ENCODE peak calls at places on chromosomes 13 and 19, in seven cellular contexts. One of them, this sample, is unnamed. For H3K4me1 and H3K27me3, the result is how much of the 10 kb centered on the place peaks cover.

GRCh38 chr19:22882797-22883196 is 50.7 kb downstream of the ZNF723 start:
- DNase-seq in IMR-90: peak
- DNase-seq in psoas muscle: no peak
- DNase-seq in esophagus squamous epithelium: no peak
- DNase-seq in cardiac muscle cell: no peak
- DNase-seq in mesendoderm: peak
- DNase-seq in mesenchymal stem cell: peak
- DNase-seq in this sample: no peak

GRCh38 chr13:81738364-81738763 is 1397.4 kb upstream of the SPRY2 start:
- DNase-seq in IMR-90: no peak
- DNase-seq in cardiac muscle cell: no peak
- DNase-seq in mesenchymal stem cell: peak
- DNase-seq in mesendoderm: no peak
- DNase-seq in psoas muscle: no peak
- DNase-seq in esophagus squamous epithelium: no peak
- DNase-seq in this sample: no peak

GRCh38 chr19:8252922-8253589 is 43.9 kb downstream of the CERS4 start:
- DNase-seq in cardiac muscle cell: peak
- DNase-seq in psoas muscle: peak
- DNase-seq in IMR-90: peak
- DNase-seq in mesenchymal stem cell: peak
- DNase-seq in esophagus squamous epithelium: peak
- DNase-seq in mesendoderm: peak
- DNase-seq in this sample: peak

GRCh38 chr19:50534478-50534877 is 20.8 kb upstream of the ASPDH start:
- DNase-seq in esophagus squamous epithelium: no peak
- DNase-seq in mesendoderm: no peak
- DNase-seq in mesenchymal stem cell: no peak
- DNase-seq in IMR-90: no peak
- DNase-seq in cardiac muscle cell: no peak
- DNase-seq in psoas muscle: no peak
- DNase-seq in this sample: no peak

GRCh38 chr19:7242601-7243258 is 51.5 kb downstream of the INSR start:
- DNase-seq in mesenchymal stem cell: peak
- DNase-seq in esophagus squamous epithelium: no peak
- DNase-seq in mesendoderm: no peak
- DNase-seq in cardiac muscle cell: no peak
- DNase-seq in psoas muscle: no peak
- DNase-seq in IMR-90: peak
- DNase-seq in this sample: no peak

GRCh38 chr13:36353001-36353400 is 6.8 kb upstream of the SPART start:
- DNase-seq in psoas muscle: no peak
- DNase-seq in cardiac muscle cell: no peak
- DNase-seq in mesenchymal stem cell: no peak
- DNase-seq in mesendoderm: no peak
- DNase-seq in esophagus squamous epithelium: no peak
- DNase-seq in IMR-90: no peak
- DNase-seq in this sample: no peak

GRCh38 chr13:41791056-41791455 is 169.9 kb downstream of the VWA8 start:
- DNase-seq in esophagus squamous epithelium: no peak
- DNase-seq in psoas muscle: no peak
- DNase-seq in mesendoderm: no peak
- DNase-seq in cardiac muscle cell: no peak
- DNase-seq in IMR-90: peak
- DNase-seq in mesenchymal stem cell: no peak
- DNase-seq in this sample: no peak

GRCh38 chr13:24261566-24261965 is 47.8 kb upstream of the C1QTNF9 start:
- DNase-seq in mesenchymal stem cell: no peak
- DNase-seq in IMR-90: no peak
- DNase-seq in mesendoderm: no peak
- DNase-seq in esophagus squamous epithelium: no peak
- DNase-seq in cardiac muscle cell: no peak
- DNase-seq in psoas muscle: no peak
- DNase-seq in this sample: no peak

GRCh38 chr13:41925014-41925413 is 35.9 kb downstream of the VWA8 start:
- DNase-seq in mesenchymal stem cell: no peak
- DNase-seq in IMR-90: no peak
- DNase-seq in mesendoderm: no peak
- DNase-seq in esophagus squamous epithelium: no peak
- DNase-seq in cardiac muscle cell: no peak
- DNase-seq in psoas muscle: no peak
- DNase-seq in this sample: no peak

GRCh38 chr13:58573742-58574141 is 942.2 kb downstream of the PCDH17 start:
- DNase-seq in mesenchymal stem cell: no peak
- DNase-seq in IMR-90: no peak
- DNase-seq in psoas muscle: no peak
- DNase-seq in cardiac muscle cell: no peak
- DNase-seq in mesendoderm: no peak
- DNase-seq in esophagus squamous epithelium: no peak
- DNase-seq in this sample: no peak

GRCh38 chr19:52442179-52442578 is 11.2 kb upstream of the ZNF578 start:
- DNase-seq in mesenchymal stem cell: no peak
- DNase-seq in esophagus squamous epithelium: no peak
- DNase-seq in psoas muscle: no peak
- DNase-seq in mesendoderm: no peak
- DNase-seq in IMR-90: no peak
- DNase-seq in cardiac muscle cell: no peak
- DNase-seq in this sample: no peak

GRCh38 chr19:41500443-41500842 is 57.5 kb downstream of the ERICH4 start:
- DNase-seq in psoas muscle: no peak
- DNase-seq in mesendoderm: no peak
- DNase-seq in mesenchymal stem cell: no peak
- DNase-seq in cardiac muscle cell: no peak
- DNase-seq in IMR-90: no peak
- DNase-seq in esophagus squamous epithelium: no peak
- DNase-seq in this sample: no peak
- H3K27ac ChIP-seq in psoas muscle: peak
- H3K27ac ChIP-seq in mesendoderm: no peak
- H3K27ac ChIP-seq in mesenchymal stem cell: no peak
- H3K27ac ChIP-seq in cardiac muscle cell: no peak
- H3K27ac ChIP-seq in IMR-90: no peak
- H3K27ac ChIP-seq in esophagus squamous epithelium: peak
- H3K27ac ChIP-seq in this sample: peak

GRCh38 chr19:55208880-55209429 is 346 bp downstream of the PTPRH start:
- DNase-seq in cardiac muscle cell: no peak
- DNase-seq in IMR-90: no peak
- DNase-seq in esophagus squamous epithelium: no peak
- DNase-seq in mesenchymal stem cell: no peak
- DNase-seq in mesendoderm: no peak
- DNase-seq in psoas muscle: no peak
- DNase-seq in this sample: no peak

GRCh38 chr19:55209430-55210119 is at the start of gene PTPRH:
- DNase-seq in esophagus squamous epithelium: no peak
- DNase-seq in mesenchymal stem cell: no peak
- DNase-seq in mesendoderm: no peak
- DNase-seq in cardiac muscle cell: no peak
- DNase-seq in psoas muscle: no peak
- DNase-seq in IMR-90: no peak
- DNase-seq in this sample: no peak

GRCh38 chr19:55212447-55212846 is 3.1 kb upstream of the PTPRH start:
- DNase-seq in psoas muscle: no peak
- DNase-seq in IMR-90: no peak
- DNase-seq in cardiac muscle cell: no peak
- DNase-seq in mesenchymal stem cell: no peak
- DNase-seq in mesendoderm: peak
- DNase-seq in esophagus squamous epithelium: no peak
- DNase-seq in this sample: no peak

GRCh38 chr19:55206664-55207500 is 2.4 kb downstream of the PTPRH start:
- DNase-seq in esophagus squamous epithelium: no peak
- DNase-seq in mesenchymal stem cell: peak
- DNase-seq in psoas muscle: peak
- DNase-seq in cardiac muscle cell: peak
- DNase-seq in mesendoderm: peak
- DNase-seq in IMR-90: peak
- DNase-seq in this sample: peak

GRCh38 chr19:55210120-55210493 is 806 bp upstream of the PTPRH start:
- DNase-seq in psoas muscle: no peak
- DNase-seq in mesenchymal stem cell: peak
- DNase-seq in cardiac muscle cell: no peak
- DNase-seq in esophagus squamous epithelium: no peak
- DNase-seq in IMR-90: peak
- DNase-seq in mesendoderm: no peak
- DNase-seq in this sample: no peak
- H3K4me1 ChIP-seq in psoas muscle: under half
- H3K4me1 ChIP-seq in mesenchymal stem cell: under half
- H3K4me1 ChIP-seq in cardiac muscle cell: under half
- H3K4me1 ChIP-seq in esophagus squamous epithelium: under half
- H3K4me1 ChIP-seq in IMR-90: under half
- H3K4me1 ChIP-seq in mesendoderm: under half
- H3K4me1 ChIP-seq in this sample: under half

DNA sequence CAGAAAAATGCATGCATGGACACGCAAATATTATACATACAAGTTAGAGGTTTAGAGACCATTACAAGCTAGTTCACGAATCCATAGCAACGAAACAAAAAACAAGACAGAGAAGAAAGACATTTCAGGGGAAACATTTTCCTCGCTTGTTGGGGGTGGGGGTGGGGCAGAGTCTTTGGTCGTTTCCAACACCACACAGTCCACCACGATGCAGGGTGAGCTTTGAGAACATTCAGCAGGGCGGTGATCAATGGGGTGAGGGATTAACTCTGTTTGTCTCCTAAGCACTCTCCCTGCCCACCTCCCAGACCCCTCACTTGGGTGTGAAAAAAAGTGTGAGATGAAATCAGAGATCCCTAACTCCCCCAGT is 631 bp downstream of the OXGR1 start:
- DNase-seq in mesendoderm: peak
- DNase-seq in cardiac muscle cell: no peak
- DNase-seq in esophagus squamous epithelium: no peak
- DNase-seq in IMR-90: no peak
- DNase-seq in mesenchymal stem cell: peak
- DNase-seq in psoas muscle: no peak
- DNase-seq in this sample: no peak
- H3K27me3 ChIP-seq in mesendoderm: under half
- H3K27me3 ChIP-seq in cardiac muscle cell: half or more
- H3K27me3 ChIP-seq in esophagus squamous epithelium: under half
- H3K27me3 ChIP-seq in IMR-90: under half
- H3K27me3 ChIP-seq in mesenchymal stem cell: under half
- H3K27me3 ChIP-seq in psoas muscle: under half
- H3K27me3 ChIP-seq in this sample: under half

GRCh38 chr19:9306443-9306842 is 3.2 kb downstream of the ZNF699 start:
- DNase-seq in psoas muscle: no peak
- DNase-seq in esophagus squamous epithelium: no peak
- DNase-seq in mesendoderm: no peak
- DNase-seq in cardiac muscle cell: no peak
- DNase-seq in mesenchymal stem cell: peak
- DNase-seq in IMR-90: peak
- DNase-seq in this sample: no peak

GRCh38 chr19:9308091-9308490 is 1.5 kb downstream of the ZNF699 start:
- DNase-seq in cardiac muscle cell: no peak
- DNase-seq in mesendoderm: no peak
- DNase-seq in psoas muscle: no peak
- DNase-seq in IMR-90: no peak
- DNase-seq in esophagus squamous epithelium: no peak
- DNase-seq in mesenchymal stem cell: no peak
- DNase-seq in this sample: no peak

GRCh38 chr19:9309974-9310446 is 372 bp upstream of the ZNF699 start:
- DNase-seq in esophagus squamous epithelium: peak
- DNase-seq in mesendoderm: peak
- DNase-seq in mesenchymal stem cell: peak
- DNase-seq in psoas muscle: peak
- DNase-seq in cardiac muscle cell: peak
- DNase-seq in IMR-90: peak
- DNase-seq in this sample: no peak

GRCh38 chr19:9313756-9314155 is 4.1 kb upstream of the ZNF699 start:
- DNase-seq in psoas muscle: no peak
- DNase-seq in mesenchymal stem cell: no peak
- DNase-seq in cardiac muscle cell: no peak
- DNase-seq in esophagus squamous epithelium: no peak
- DNase-seq in IMR-90: no peak
- DNase-seq in mesendoderm: no peak
- DNase-seq in this sample: no peak

DNA sequence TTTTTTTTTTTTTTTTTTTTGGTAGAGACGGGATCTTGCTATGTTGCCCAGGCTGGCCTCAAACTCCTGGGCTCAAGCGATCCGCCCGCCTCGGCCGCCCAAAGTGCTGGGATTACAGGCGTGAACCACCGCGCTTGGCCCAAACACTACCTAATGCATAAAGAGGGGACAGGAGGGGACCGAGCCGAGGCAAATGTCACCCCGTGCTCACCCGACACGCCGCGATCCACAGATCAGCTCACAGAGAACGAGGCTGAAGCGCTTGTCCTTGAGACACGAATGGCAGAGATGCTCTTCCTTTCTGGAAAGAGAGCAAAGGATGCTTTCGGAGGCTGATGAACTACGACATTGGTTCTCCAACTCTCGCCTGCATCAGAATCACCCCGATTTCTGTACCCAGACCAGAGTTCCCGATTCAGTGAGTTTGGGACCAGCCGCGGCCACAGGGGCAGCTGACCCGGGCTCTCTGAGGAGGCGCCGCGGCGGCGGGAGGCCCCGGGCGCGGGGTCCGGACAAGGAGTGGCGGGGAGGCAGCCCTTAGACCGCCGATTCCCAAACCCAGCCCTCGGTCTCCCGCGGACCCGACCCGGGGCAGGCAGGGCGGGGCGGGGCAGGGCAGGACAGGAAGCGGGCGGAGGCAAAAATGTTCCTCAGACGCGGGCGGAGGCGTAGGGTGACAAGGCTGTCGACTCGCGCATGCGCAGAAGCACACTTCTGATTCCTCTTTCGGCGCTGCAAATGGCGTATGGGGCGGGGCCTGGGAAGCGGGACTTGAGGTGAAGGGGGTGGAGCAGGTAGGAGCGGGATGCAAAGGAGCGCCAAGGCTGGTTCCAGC is at the start of gene ZNF699:
- DNase-seq in esophagus squamous epithelium: peak
- DNase-seq in IMR-90: peak
- DNase-seq in psoas muscle: peak
- DNase-seq in cardiac muscle cell: peak
- DNase-seq in mesendoderm: peak
- DNase-seq in mesenchymal stem cell: peak
- DNase-seq in this sample: peak
- H3K27ac ChIP-seq in esophagus squamous epithelium: peak
- H3K27ac ChIP-seq in IMR-90: peak
- H3K27ac ChIP-seq in psoas muscle: peak
- H3K27ac ChIP-seq in cardiac muscle cell: peak
- H3K27ac ChIP-seq in mesendoderm: peak
- H3K27ac ChIP-seq in mesenchymal stem cell: peak
- H3K27ac ChIP-seq in this sample: peak

GRCh38 chr19:48634424-48635262 is 2.5 kb downstream of the DBP start:
- DNase-seq in IMR-90: peak
- DNase-seq in mesendoderm: peak
- DNase-seq in esophagus squamous epithelium: peak
- DNase-seq in psoas muscle: peak
- DNase-seq in cardiac muscle cell: peak
- DNase-seq in mesenchymal stem cell: peak
- DNase-seq in this sample: peak
- H3K4me1 ChIP-seq in IMR-90: under half
- H3K4me1 ChIP-seq in mesendoderm: under half
- H3K4me1 ChIP-seq in esophagus squamous epithelium: under half
- H3K4me1 ChIP-seq in psoas muscle: half or more
- H3K4me1 ChIP-seq in cardiac muscle cell: under half
- H3K4me1 ChIP-seq in mesenchymal stem cell: half or more
- H3K4me1 ChIP-seq in this sample: under half

GRCh38 chr13:46476174-46476573 is 76.8 kb upstream of the LRCH1 start:
- DNase-seq in cardiac muscle cell: no peak
- DNase-seq in IMR-90: no peak
- DNase-seq in mesenchymal stem cell: no peak
- DNase-seq in esophagus squamous epithelium: no peak
- DNase-seq in psoas muscle: no peak
- DNase-seq in mesendoderm: no peak
- DNase-seq in this sample: no peak
- H3K27me3 ChIP-seq in cardiac muscle cell: under half
- H3K27me3 ChIP-seq in IMR-90: under half
- H3K27me3 ChIP-seq in mesenchymal stem cell: under half
- H3K27me3 ChIP-seq in esophagus squamous epithelium: under half
- H3K27me3 ChIP-seq in psoas muscle: under half
- H3K27me3 ChIP-seq in mesendoderm: under half
- H3K27me3 ChIP-seq in this sample: under half

This sample was measured in breast epithelium.